ENCODE peak calls at places on chromosomes 7 and 10, in ten cellular contexts. One of them, this sample, is unnamed.

GRCh38 chr10:84204122-84204521 is 9.8 kb downstream of the CDHR1 start:
- DNase-seq in AG04449: no peak
- DNase-seq in GM03348: peak
- DNase-seq in H1: no peak
- DNase-seq in astrocyte of the hippocampus: no peak
- DNase-seq in dermis blood vessel endothelial cell: peak
- DNase-seq in HEK293T: peak
- DNase-seq in anterior cingulate cortex: no peak
- DNase-seq in stimulated activated CD4-positive, alpha-beta T cell treated with anti-CD3 and anti-CD28 coated beads, TNF-alpha, amount 100 ng/mL, for 4 hours: no peak
- DNase-seq in AG08395: no peak
- DNase-seq in this sample: no peak

GRCh38 chr10:97875391-97875790 is 25.7 kb downstream of the GOLGA7B start:
- DNase-seq in AG04449: no peak
- DNase-seq in GM03348: no peak
- DNase-seq in H1: no peak
- DNase-seq in astrocyte of the hippocampus: no peak
- DNase-seq in dermis blood vessel endothelial cell: peak
- DNase-seq in HEK293T: no peak
- DNase-seq in anterior cingulate cortex: no peak
- DNase-seq in stimulated activated CD4-positive, alpha-beta T cell treated with anti-CD3 and anti-CD28 coated beads, TNF-alpha, amount 100 ng/mL, for 4 hours: no peak
- DNase-seq in AG08395: no peak
- DNase-seq in this sample: no peak

GRCh38 chr7:3897430-3898385 is 596.7 kb downstream of the SDK1 start:
- DNase-seq in AG04449: no peak
- DNase-seq in GM03348: peak
- DNase-seq in H1: no peak
- DNase-seq in astrocyte of the hippocampus: peak
- DNase-seq in dermis blood vessel endothelial cell: peak
- DNase-seq in HEK293T: peak
- DNase-seq in anterior cingulate cortex: no peak
- DNase-seq in stimulated activated CD4-positive, alpha-beta T cell treated with anti-CD3 and anti-CD28 coated beads, TNF-alpha, amount 100 ng/mL, for 4 hours: peak
- DNase-seq in AG08395: no peak
- DNase-seq in this sample: peak

GRCh38 chr7:51446356-51446755 is 129.7 kb upstream of the COBL start:
- DNase-seq in AG04449: no peak
- DNase-seq in GM03348: no peak
- DNase-seq in H1: no peak
- DNase-seq in astrocyte of the hippocampus: no peak
- DNase-seq in dermis blood vessel endothelial cell: no peak
- DNase-seq in HEK293T: no peak
- DNase-seq in anterior cingulate cortex: no peak
- DNase-seq in stimulated activated CD4-positive, alpha-beta T cell treated with anti-CD3 and anti-CD28 coated beads, TNF-alpha, amount 100 ng/mL, for 4 hours: no peak
- DNase-seq in AG08395: no peak
- DNase-seq in this sample: no peak

GRCh38 chr7:151817315-151817690 is 59.6 kb downstream of the PRKAG2 start:
- DNase-seq in AG04449: no peak
- DNase-seq in GM03348: no peak
- DNase-seq in H1: no peak
- DNase-seq in astrocyte of the hippocampus: no peak
- DNase-seq in dermis blood vessel endothelial cell: no peak
- DNase-seq in HEK293T: no peak
- DNase-seq in anterior cingulate cortex: no peak
- DNase-seq in stimulated activated CD4-positive, alpha-beta T cell treated with anti-CD3 and anti-CD28 coated beads, TNF-alpha, amount 100 ng/mL, for 4 hours: no peak
- DNase-seq in AG08395: no peak
- DNase-seq in this sample: no peak

GRCh38 chr7:68109299-68109698 is 1112.7 kb downstream of the TYW1 start:
- DNase-seq in AG04449: no peak
- DNase-seq in GM03348: no peak
- DNase-seq in H1: no peak
- DNase-seq in astrocyte of the hippocampus: no peak
- DNase-seq in dermis blood vessel endothelial cell: no peak
- DNase-seq in HEK293T: no peak
- DNase-seq in anterior cingulate cortex: no peak
- DNase-seq in stimulated activated CD4-positive, alpha-beta T cell treated with anti-CD3 and anti-CD28 coated beads, TNF-alpha, amount 100 ng/mL, for 4 hours: no peak
- DNase-seq in AG08395: no peak
- DNase-seq in this sample: no peak

GRCh38 chr7:48188776-48189520 is 17.7 kb downstream of the ABCA13 start:
- DNase-seq in AG04449: no peak
- DNase-seq in GM03348: no peak
- DNase-seq in H1: no peak
- DNase-seq in astrocyte of the hippocampus: peak
- DNase-seq in dermis blood vessel endothelial cell: no peak
- DNase-seq in HEK293T: no peak
- DNase-seq in anterior cingulate cortex: no peak
- DNase-seq in stimulated activated CD4-positive, alpha-beta T cell treated with anti-CD3 and anti-CD28 coated beads, TNF-alpha, amount 100 ng/mL, for 4 hours: no peak
- DNase-seq in AG08395: peak
- DNase-seq in this sample: no peak

GRCh38 chr10:59894114-59894513 is 12.2 kb downstream of the CCDC6 start:
- DNase-seq in AG04449: peak
- DNase-seq in GM03348: peak
- DNase-seq in H1: no peak
- DNase-seq in astrocyte of the hippocampus: peak
- DNase-seq in dermis blood vessel endothelial cell: no peak
- DNase-seq in HEK293T: no peak
- DNase-seq in anterior cingulate cortex: no peak
- DNase-seq in stimulated activated CD4-positive, alpha-beta T cell treated with anti-CD3 and anti-CD28 coated beads, TNF-alpha, amount 100 ng/mL, for 4 hours: no peak
- DNase-seq in AG08395: peak
- DNase-seq in this sample: peak

GRCh38 chr7:142752376-142753225 is 3.3 kb downstream of the PRSS1 start:
- DNase-seq in AG04449: no peak
- DNase-seq in GM03348: no peak
- DNase-seq in H1: no peak
- DNase-seq in astrocyte of the hippocampus: no peak
- DNase-seq in dermis blood vessel endothelial cell: no peak
- DNase-seq in HEK293T: no peak
- DNase-seq in anterior cingulate cortex: no peak
- DNase-seq in stimulated activated CD4-positive, alpha-beta T cell treated with anti-CD3 and anti-CD28 coated beads, TNF-alpha, amount 100 ng/mL, for 4 hours: no peak
- DNase-seq in AG08395: no peak
- DNase-seq in this sample: no peak

GRCh38 chr10:77970869-77971803 is 44.6 kb upstream of the DLG5 start:
- DNase-seq in AG04449: peak
- DNase-seq in GM03348: peak
- DNase-seq in H1: no peak
- DNase-seq in astrocyte of the hippocampus: peak
- DNase-seq in dermis blood vessel endothelial cell: peak
- DNase-seq in HEK293T: no peak
- DNase-seq in anterior cingulate cortex: no peak
- DNase-seq in stimulated activated CD4-positive, alpha-beta T cell treated with anti-CD3 and anti-CD28 coated beads, TNF-alpha, amount 100 ng/mL, for 4 hours: no peak
- DNase-seq in AG08395: peak
- DNase-seq in this sample: peak

GRCh38 chr7:20545016-20545415 is 70.5 kb upstream of the ABCB5 start:
- DNase-seq in AG04449: no peak
- DNase-seq in GM03348: no peak
- DNase-seq in H1: no peak
- DNase-seq in astrocyte of the hippocampus: no peak
- DNase-seq in dermis blood vessel endothelial cell: peak
- DNase-seq in HEK293T: no peak
- DNase-seq in anterior cingulate cortex: no peak
- DNase-seq in stimulated activated CD4-positive, alpha-beta T cell treated with anti-CD3 and anti-CD28 coated beads, TNF-alpha, amount 100 ng/mL, for 4 hours: no peak
- DNase-seq in AG08395: no peak
- DNase-seq in this sample: no peak

GRCh38 chr10:124035306-124035927 is 58.0 kb downstream of the CHST15 start:
- DNase-seq in AG04449: no peak
- DNase-seq in GM03348: no peak
- DNase-seq in H1: no peak
- DNase-seq in astrocyte of the hippocampus: no peak
- DNase-seq in dermis blood vessel endothelial cell: no peak
- DNase-seq in HEK293T: no peak
- DNase-seq in anterior cingulate cortex: no peak
- DNase-seq in stimulated activated CD4-positive, alpha-beta T cell treated with anti-CD3 and anti-CD28 coated beads, TNF-alpha, amount 100 ng/mL, for 4 hours: no peak
- DNase-seq in AG08395: no peak
- DNase-seq in this sample: no peak

GRCh38 chr10:21972584-21972983 is 30.9 kb downstream of the DNAJC1 start:
- DNase-seq in AG04449: no peak
- DNase-seq in GM03348: no peak
- DNase-seq in H1: no peak
- DNase-seq in astrocyte of the hippocampus: no peak
- DNase-seq in dermis blood vessel endothelial cell: no peak
- DNase-seq in HEK293T: no peak
- DNase-seq in anterior cingulate cortex: no peak
- DNase-seq in stimulated activated CD4-positive, alpha-beta T cell treated with anti-CD3 and anti-CD28 coated beads, TNF-alpha, amount 100 ng/mL, for 4 hours: no peak
- DNase-seq in AG08395: no peak
- DNase-seq in this sample: no peak

GRCh38 chr7:51316262-51316665 is 345 bp downstream of the COBL start:
- DNase-seq in AG04449: no peak
- DNase-seq in GM03348: peak
- DNase-seq in H1: no peak
- DNase-seq in astrocyte of the hippocampus: peak
- DNase-seq in dermis blood vessel endothelial cell: no peak
- DNase-seq in HEK293T: peak
- DNase-seq in anterior cingulate cortex: no peak
- DNase-seq in stimulated activated CD4-positive, alpha-beta T cell treated with anti-CD3 and anti-CD28 coated beads, TNF-alpha, amount 100 ng/mL, for 4 hours: no peak
- DNase-seq in AG08395: no peak
- DNase-seq in this sample: peak

GRCh38 chr10:23525406-23525805 is 86.5 kb downstream of the OTUD1 start:
- DNase-seq in AG04449: no peak
- DNase-seq in GM03348: peak
- DNase-seq in H1: no peak
- DNase-seq in astrocyte of the hippocampus: peak
- DNase-seq in dermis blood vessel endothelial cell: peak
- DNase-seq in HEK293T: no peak
- DNase-seq in anterior cingulate cortex: no peak
- DNase-seq in stimulated activated CD4-positive, alpha-beta T cell treated with anti-CD3 and anti-CD28 coated beads, TNF-alpha, amount 100 ng/mL, for 4 hours: no peak
- DNase-seq in AG08395: peak
- DNase-seq in this sample: no peak

GRCh38 chr10:17088118-17088806 is 41.3 kb downstream of the CUBN start:
- DNase-seq in AG04449: no peak
- DNase-seq in GM03348: peak
- DNase-seq in H1: no peak
- DNase-seq in astrocyte of the hippocampus: peak
- DNase-seq in dermis blood vessel endothelial cell: no peak
- DNase-seq in HEK293T: no peak
- DNase-seq in anterior cingulate cortex: no peak
- DNase-seq in stimulated activated CD4-positive, alpha-beta T cell treated with anti-CD3 and anti-CD28 coated beads, TNF-alpha, amount 100 ng/mL, for 4 hours: no peak
- DNase-seq in AG08395: peak
- DNase-seq in this sample: peak

GRCh38 chr7:53035499-53036412 is at the start of gene POM121L12:
- DNase-seq in AG04449: no peak
- DNase-seq in GM03348: no peak
- DNase-seq in H1: no peak
- DNase-seq in astrocyte of the hippocampus: no peak
- DNase-seq in dermis blood vessel endothelial cell: no peak
- DNase-seq in HEK293T: no peak
- DNase-seq in anterior cingulate cortex: no peak
- DNase-seq in stimulated activated CD4-positive, alpha-beta T cell treated with anti-CD3 and anti-CD28 coated beads, TNF-alpha, amount 100 ng/mL, for 4 hours: no peak
- DNase-seq in AG08395: no peak
- DNase-seq in this sample: no peak

GRCh38 chr7:95309951-95310350 is 14.4 kb downstream of the PON1 start:
- DNase-seq in AG04449: no peak
- DNase-seq in GM03348: no peak
- DNase-seq in H1: no peak
- DNase-seq in astrocyte of the hippocampus: no peak
- DNase-seq in dermis blood vessel endothelial cell: no peak
- DNase-seq in HEK293T: no peak
- DNase-seq in anterior cingulate cortex: no peak
- DNase-seq in stimulated activated CD4-positive, alpha-beta T cell treated with anti-CD3 and anti-CD28 coated beads, TNF-alpha, amount 100 ng/mL, for 4 hours: no peak
- DNase-seq in AG08395: no peak
- DNase-seq in this sample: no peak

GRCh38 chr7:13067036-13067435 is 379.6 kb downstream of the ARL4A start:
- DNase-seq in AG04449: no peak
- DNase-seq in GM03348: no peak
- DNase-seq in H1: no peak
- DNase-seq in astrocyte of the hippocampus: no peak
- DNase-seq in dermis blood vessel endothelial cell: no peak
- DNase-seq in HEK293T: no peak
- DNase-seq in anterior cingulate cortex: no peak
- DNase-seq in stimulated activated CD4-positive, alpha-beta T cell treated with anti-CD3 and anti-CD28 coated beads, TNF-alpha, amount 100 ng/mL, for 4 hours: no peak
- DNase-seq in AG08395: no peak
- DNase-seq in this sample: no peak

GRCh38 chr7:148589640-148590039 is 926 bp upstream of the C7orf33 start:
- DNase-seq in AG04449: no peak
- DNase-seq in GM03348: no peak
- DNase-seq in H1: no peak
- DNase-seq in astrocyte of the hippocampus: no peak
- DNase-seq in dermis blood vessel endothelial cell: no peak
- DNase-seq in HEK293T: no peak
- DNase-seq in anterior cingulate cortex: no peak
- DNase-seq in stimulated activated CD4-positive, alpha-beta T cell treated with anti-CD3 and anti-CD28 coated beads, TNF-alpha, amount 100 ng/mL, for 4 hours: no peak
- DNase-seq in AG08395: no peak
- DNase-seq in this sample: no peak

GRCh38 chr10:32073676-32074075 is 17.5 kb upstream of the KIF5B start:
- DNase-seq in AG04449: no peak
- DNase-seq in GM03348: peak
- DNase-seq in H1: no peak
- DNase-seq in astrocyte of the hippocampus: peak
- DNase-seq in dermis blood vessel endothelial cell: no peak
- DNase-seq in HEK293T: no peak
- DNase-seq in anterior cingulate cortex: no peak
- DNase-seq in stimulated activated CD4-positive, alpha-beta T cell treated with anti-CD3 and anti-CD28 coated beads, TNF-alpha, amount 100 ng/mL, for 4 hours: no peak
- DNase-seq in AG08395: no peak
- DNase-seq in this sample: peak

GRCh38 chr10:114172241-114172640 is 1.8 kb downstream of the CCDC186 start:
- DNase-seq in AG04449: no peak
- DNase-seq in GM03348: peak
- DNase-seq in H1: no peak
- DNase-seq in astrocyte of the hippocampus: peak
- DNase-seq in dermis blood vessel endothelial cell: peak
- DNase-seq in HEK293T: no peak
- DNase-seq in anterior cingulate cortex: no peak
- DNase-seq in stimulated activated CD4-positive, alpha-beta T cell treated with anti-CD3 and anti-CD28 coated beads, TNF-alpha, amount 100 ng/mL, for 4 hours: no peak
- DNase-seq in AG08395: peak
- DNase-seq in this sample: no peak

GRCh38 chr7:51228386-51228958 is 88.1 kb downstream of the COBL start:
- DNase-seq in AG04449: no peak
- DNase-seq in GM03348: no peak
- DNase-seq in H1: no peak
- DNase-seq in astrocyte of the hippocampus: no peak
- DNase-seq in dermis blood vessel endothelial cell: no peak
- DNase-seq in HEK293T: no peak
- DNase-seq in anterior cingulate cortex: no peak
- DNase-seq in stimulated activated CD4-positive, alpha-beta T cell treated with anti-CD3 and anti-CD28 coated beads, TNF-alpha, amount 100 ng/mL, for 4 hours: no peak
- DNase-seq in AG08395: no peak
- DNase-seq in this sample: no peak

GRCh38 chr10:121437596-121437995 is 160.6 kb downstream of the FGFR2 start:
- DNase-seq in AG04449: no peak
- DNase-seq in GM03348: no peak
- DNase-seq in H1: no peak
- DNase-seq in astrocyte of the hippocampus: peak
- DNase-seq in dermis blood vessel endothelial cell: no peak
- DNase-seq in HEK293T: no peak
- DNase-seq in anterior cingulate cortex: no peak
- DNase-seq in stimulated activated CD4-positive, alpha-beta T cell treated with anti-CD3 and anti-CD28 coated beads, TNF-alpha, amount 100 ng/mL, for 4 hours: no peak
- DNase-seq in AG08395: no peak
- DNase-seq in this sample: no peak

GRCh38 chr10:97771055-97771811 is 566 bp downstream of the SFRP5 start:
- DNase-seq in AG04449: no peak
- DNase-seq in GM03348: peak
- DNase-seq in H1: no peak
- DNase-seq in astrocyte of the hippocampus: peak
- DNase-seq in dermis blood vessel endothelial cell: peak
- DNase-seq in HEK293T: peak
- DNase-seq in anterior cingulate cortex: no peak
- DNase-seq in stimulated activated CD4-positive, alpha-beta T cell treated with anti-CD3 and anti-CD28 coated beads, TNF-alpha, amount 100 ng/mL, for 4 hours: no peak
- DNase-seq in AG08395: peak
- DNase-seq in this sample: peak

GRCh38 chr10:113045155-113046055 is 95.4 kb downstream of the TCF7L2 start:
- DNase-seq in AG04449: peak
- DNase-seq in GM03348: peak
- DNase-seq in H1: no peak
- DNase-seq in astrocyte of the hippocampus: peak
- DNase-seq in dermis blood vessel endothelial cell: peak
- DNase-seq in HEK293T: no peak
- DNase-seq in anterior cingulate cortex: no peak
- DNase-seq in stimulated activated CD4-positive, alpha-beta T cell treated with anti-CD3 and anti-CD28 coated beads, TNF-alpha, amount 100 ng/mL, for 4 hours: no peak
- DNase-seq in AG08395: peak
- DNase-seq in this sample: peak